ENCODE peak calls at places on chromosomes 3 and 15, in five cellular contexts. V is T-cell, X is substantia nigra, G is upper lobe of right lung, D is NCI-H345. C is an unnamed sample.

GRCh38 chr3:5011555-5012256 is 32.5 kb downstream of the BHLHE40 start:
- DNase-seq in V (no peak), D (no peak), G (peak; percentile 69), X (no peak), C (no peak)

GRCh38 chr3:11136871-11137626 is 17.2 kb upstream of the HRH1 start:
- DNase-seq in X (no peak), V (no peak), G (no peak), D (no peak), C (peak; percentile 97)

GRCh38 chr3:67290424-67290823 is 292.3 kb downstream of the KBTBD8 start:
- DNase-seq in G (no peak), X (no peak), V (no peak), D (no peak), C (no peak)

GRCh38 chr15:48062476-48062875 is 58.3 kb upstream of the SLC24A5 start:
- DNase-seq in V (no peak), D (no peak), X (no peak), G (no peak), C (peak; percentile 13)

GRCh38 chr15:37136666-37137065 is 36.3 kb upstream of the MEIS2 start:
- DNase-seq in V (no peak), D (no peak), X (no peak), G (no peak), C (no peak)

GRCh38 chr3:69137006-69137405 is 14.6 kb upstream of the LMOD3 start:
- DNase-seq in X (no peak), D (no peak), G (no peak), V (no peak), C (no peak)

GRCh38 chr15:84783493-84784251 is 33.5 kb upstream of the ALPK3 start:
- DNase-seq in G (no peak), V (no peak), D (no peak), X (no peak), C (no peak)

GRCh38 chr15:75923756-75924155 is 20.1 kb downstream of the FBXO22 start:
- DNase-seq in D (no peak), V (no peak), X (no peak), G (no peak), C (no peak)

GRCh38 chr3:155895379-155895900 is 25.0 kb downstream of the GMPS start:
- DNase-seq in D (no peak), X (no peak), V (no peak), G (no peak), C (no peak)

GRCh38 chr15:43550527-43551363 is 33.3 kb downstream of the MAP1A start:
- DNase-seq in X (no peak), V (no peak), D (no peak), G (no peak), C (peak; percentile 57)

GRCh38 chr3:61935819-61936218 is 374.4 kb downstream of the PTPRG start:
- DNase-seq in V (no peak), G (no peak), D (no peak), X (no peak), C (no peak)

GRCh38 chr3:9809239-9809614 is 835 bp upstream of the TTLL3 start:
- DNase-seq in D (no peak), X (no peak), G (no peak), V (no peak), C (no peak)

C was measured in AG08395.